ENCODE peak calls at places on chromosomes 16 and 17, in five cellular contexts. I is CD4-positive, alpha-beta T cell; F is epithelial cell of esophagus; J is PC-3; B is astrocyte of the spinal cord. G is an unnamed sample.

GRCh38 chr17:27778193-27778592 is 22.1 kb downstream of the NOS2 start:
- DNase-seq in J (peak; percentile 38), B (peak; percentile 57), I (no peak), F (peak; percentile 55), G (peak; percentile 10)

GRCh38 chr16:76294691-76295214 is 17.6 kb downstream of the CNTNAP4 start:
- DNase-seq in J (no peak), I (no peak), F (no peak), B (no peak), G (no peak)

GRCh38 chr16:56610017-56610608 is 1.7 kb downstream of the MT2A start:
- DNase-seq in B (peak; percentile 94), F (peak; percentile 93), J (peak; percentile 47), I (peak; percentile 40), G (peak; percentile 55)

GRCh38 chr17:39751637-39752036 is 13.9 kb downstream of the GRB7 start:
- DNase-seq in J (no peak), B (no peak), F (no peak), I (no peak), G (no peak)

GRCh38 chr17:6755281-6755680 is 565 bp upstream of the XAF1 start:
- DNase-seq in B (peak; percentile 18), J (no peak), I (no peak), F (no peak), G (no peak)

GRCh38 chr16:28163699-28164584 is 47.8 kb downstream of the XPO6 start:
- DNase-seq in F (peak; percentile 40), J (no peak), I (no peak), B (peak; percentile 86), G (no peak)

GRCh38 chr17:56896217-56896967 is 17.5 kb downstream of the TRIM25 start:
- DNase-seq in F (no peak), I (no peak), B (no peak), J (no peak), G (no peak)

GRCh38 chr16:84281077-84281476 is 13.6 kb upstream of the WFDC1 start:
- DNase-seq in I (no peak), B (no peak), F (peak; percentile 24), J (peak; percentile 8), G (no peak)

GRCh38 chr16:54193656-54194007 is 93.0 kb downstream of the IRX3 start:
- DNase-seq in F (peak; percentile 70), I (no peak), J (peak; percentile 44), B (peak; percentile 71), G (peak; percentile 58)

GRCh38 chr17:19023209-19023999 is 18.8 kb upstream of the FAM83G start:
- DNase-seq in B (no peak), I (no peak), J (no peak), F (no peak), G (no peak)

GRCh38 chr17:700504-701094 is 14.0 kb downstream of the VPS53 start:
- DNase-seq in F (peak; percentile 46), I (no peak), B (peak; percentile 29), J (peak; percentile 35), G (no peak)

GRCh38 chr16:85055503-85056210 is 28.1 kb downstream of the KIAA0513 start:
- DNase-seq in B (no peak), I (peak; percentile 49), J (peak; percentile 40), F (no peak), G (peak; percentile 37)

GRCh38 chr17:79738643-79739042 is 7.9 kb downstream of the ENPP7 start:
- DNase-seq in I (no peak), J (no peak), F (no peak), B (no peak), G (no peak)

GRCh38 chr17:80861892-80862291 is 129.7 kb upstream of the CHMP6 start:
- DNase-seq in J (no peak), B (peak; percentile 49), I (peak; percentile 49), F (peak; percentile 98), G (no peak)

GRCh38 chr17:52537368-52537767 is 378.9 kb upstream of the CA10 start:
- DNase-seq in I (no peak), F (no peak), B (no peak), J (no peak), G (no peak)